ENCODE peak calls at places on chromosomes 3 and 15, in eight cellular contexts. Z is activated T-cell treated with anti-CD3 and anti-CD28 coated beads for 1 hour; H is GOT3; W is stimulated activated CD8-positive, alpha-beta memory T cell treated with anti-CD3 and anti-CD28 coated beads, Interleukin-7, amount 100 ng/mL, for 24 hours; N is H54; V is activated naive CD8-positive, alpha-beta T cell treated with anti-CD3 and anti-CD28 coated beads, Interleukin-2, amount 50 U/mL, for 24 hours; Q is body of pancreas; X is activated T-helper 1 cell treated with Interleukin-2 at 50 U/mL for 16 hours. S is an unnamed sample.

GRCh38 chr3:148642616-148643015 is 55.1 kb upstream of the AGTR1 start:
- DNase-seq in Z (no peak), H (no peak), W (no peak), N (no peak), V (no peak), Q (no peak), X (no peak), S (no peak)

GRCh38 chr15:68055224-68055705 is 1.1 kb downstream of the PIAS1 start:
- DNase-seq in Z (peak; percentile 25), H (no peak), W (peak; percentile 55), N (peak; percentile 19), V (peak; percentile 70), Q (peak; percentile 26), X (peak; percentile 20), S (peak; percentile 36)

GRCh38 chr3:107727102-107727501 is 204.3 kb downstream of the BBX start:
- DNase-seq in Z (no peak), H (no peak), W (no peak), N (no peak), V (no peak), Q (no peak), X (no peak), S (no peak)

GRCh38 chr3:67678665-67679064 is 24.3 kb upstream of the SUCLG2 start:
- DNase-seq in Z (no peak), H (no peak), W (no peak), N (no peak), V (no peak), Q (no peak), X (no peak), S (no peak)

GRCh38 chr15:75181780-75182179 is 19.9 kb upstream of the C15orf39 start:
- DNase-seq in Z (no peak), H (no peak), W (no peak), N (no peak), V (no peak), Q (no peak), X (no peak), S (no peak)

GRCh38 chr3:179324270-179324754 is 1.5 kb downstream of the ZNF639 start:
- DNase-seq in Z (no peak), H (no peak), W (no peak), N (no peak), V (no peak), Q (no peak), X (no peak), S (no peak)

GRCh38 chr15:66950114-66950513 is 115.3 kb upstream of the SMAD3 start:
- DNase-seq in Z (no peak), H (no peak), W (no peak), N (no peak), V (no peak), Q (no peak), X (no peak), S (no peak)

GRCh38 chr3:162629372-162629771 is 1132.8 kb downstream of the OTOL1 start:
- DNase-seq in Z (no peak), H (no peak), W (no peak), N (no peak), V (no peak), Q (no peak), X (no peak), S (no peak)

GRCh38 chr3:124266517-124266916 is 274.6 kb upstream of the ROPN1 start:
- DNase-seq in Z (no peak), H (no peak), W (no peak), N (no peak), V (no peak), Q (no peak), X (no peak), S (no peak)

GRCh38 chr3:47108546-47108945 is 55.4 kb downstream of the SETD2 start:
- DNase-seq in Z (no peak), H (no peak), W (no peak), N (no peak), V (no peak), Q (no peak), X (no peak), S (no peak)

GRCh38 chr15:58070801-58071418 is 5.4 kb upstream of the ALDH1A2 start:
- DNase-seq in Z (peak; percentile 17), H (no peak), W (peak; percentile 11), N (no peak), V (peak; percentile 65), Q (peak; percentile 64), X (no peak), S (no peak)

GRCh38 chr3:55409802-55410201 is 77.3 kb downstream of the WNT5A start:
- DNase-seq in Z (no peak), H (no peak), W (no peak), N (no peak), V (no peak), Q (no peak), X (no peak), S (no peak)

GRCh38 chr15:29978411-29979382 is 104.1 kb upstream of the GOLGA8J start:
- DNase-seq in Z (no peak), H (no peak), W (no peak), N (no peak), V (no peak), Q (no peak), X (no peak), S (no peak)

S was measured in effector CD8-positive, alpha-beta T cell.